ENCODE peak calls at places on chromosome 7, in nine cellular contexts. Y is spleen, G is A549, S is AG04450, B is heart left ventricle, P is BJ, R is neural crest cell, Z is K562, X is HepG2. I is an unnamed sample.
A peak's percentile ranks its signal among the peaks of the same experiment; 100 is the strongest.

GRCh38 chr7:8724080-8724718 is 290.8 kb downstream of the NXPH1 start:
- DNase-seq in Y (no peak), G (peak; percentile 14), S (no peak), B (no peak), P (no peak), R (peak; percentile 58), Z (peak; percentile 74), X (peak; percentile 37), I (peak; percentile 74)

GRCh38 chr7:522071-522937 is 2.7 kb upstream of the PDGFA start:
- DNase-seq in Y (no peak), G (no peak), S (no peak), B (peak; percentile 83), P (no peak), R (no peak), Z (peak; percentile 87), X (no peak), I (peak; percentile 72)

GRCh38 chr7:134298902-134299683 is 17.6 kb downstream of the SLC35B4 start:
- DNase-seq in Y (no peak), G (no peak), S (peak; percentile 74), B (peak; percentile 22), P (no peak), R (no peak), Z (no peak), X (no peak), I (no peak)

GRCh38 chr7:155213385-155213784 is 84.3 kb upstream of the INSIG1 start:
- DNase-seq in Y (peak; percentile 71), G (peak; percentile 21), S (no peak), B (no peak), P (no peak), R (no peak), Z (no peak), X (no peak), I (no peak)

GRCh38 chr7:55504093-55504859 is 68.0 kb downstream of the VOPP1 start:
- DNase-seq in Y (no peak), G (no peak), S (no peak), B (no peak), P (no peak), R (no peak), Z (no peak), X (no peak), I (peak; percentile 29)

GRCh38 chr7:29091121-29091601 is 55.2 kb downstream of the CPVL start:
- DNase-seq in Y (no peak), G (no peak), S (no peak), B (peak; percentile 37), P (no peak), R (peak; percentile 35), Z (no peak), X (no peak), I (no peak)

GRCh38 chr7:151327659-151328058 is 14.0 kb upstream of the NUB1 start:
- DNase-seq in Y (no peak), G (no peak), S (peak; percentile 39), B (no peak), P (no peak), R (no peak), Z (no peak), X (no peak), I (no peak)

GRCh38 chr7:134755422-134756022 is 23.9 kb upstream of the CALD1 start:
- DNase-seq in Y (no peak), G (peak; percentile 14), S (no peak), B (no peak), P (no peak), R (peak; percentile 29), Z (peak; percentile 24), X (no peak), I (peak; percentile 36)

GRCh38 chr7:12731214-12731656 is 43.8 kb downstream of the ARL4A start:
- DNase-seq in Y (no peak), G (peak; percentile 64), S (no peak), B (no peak), P (no peak), R (no peak), Z (peak; percentile 87), X (no peak), I (peak; percentile 30)
- TF ChIP-seq CTCF in Y (no peak), G (no peak), S (no peak), B (no peak), P (peak; percentile 22), R (no peak), Z (peak; percentile 42), X (peak; percentile 14), I (peak; percentile 15)

DNA sequence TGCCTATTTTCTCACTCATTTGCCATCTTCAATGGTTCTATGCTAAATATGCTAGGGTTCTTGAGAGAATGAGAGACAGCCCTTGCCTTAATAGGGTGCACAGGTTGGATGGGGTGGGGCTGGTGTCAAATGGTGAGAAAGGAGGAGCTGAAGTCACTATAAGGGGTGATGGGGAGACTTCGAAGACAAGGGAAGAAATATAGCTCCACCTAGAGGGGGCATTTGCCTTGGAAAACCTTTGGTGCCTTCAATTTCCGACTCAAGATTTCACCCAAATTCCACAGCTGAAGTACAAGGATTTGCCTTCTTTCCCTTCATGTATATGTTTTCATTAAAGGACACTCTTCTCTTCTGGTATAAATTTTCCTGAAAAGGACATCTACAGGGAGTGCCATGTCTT is 5.6 kb downstream of the PTN start:
- DNase-seq in Y (no peak), G (no peak), S (no peak), B (no peak), P (no peak), R (no peak), Z (peak; percentile 6), X (no peak), I (no peak)
- TF ChIP-seq CTCF in Y (no peak), G (no peak), S (peak; percentile 18), B (no peak), P (peak; percentile 19), R (no peak), Z (no peak), X (no peak), I (no peak)

GRCh38 chr7:32942783-32943653 is 14.2 kb upstream of the FKBP9 start:
- DNase-seq in Y (peak; percentile 96), G (peak; percentile 81), S (no peak), B (peak; percentile 87), P (peak; percentile 16), R (peak; percentile 68), Z (peak; percentile 87), X (peak; percentile 59), I (peak; percentile 94)
- TF ChIP-seq CTCF in Y (no peak), G (peak; percentile 74), S (peak; percentile 47), B (peak; percentile 74), P (peak; percentile 34), R (peak; percentile 60), Z (peak; percentile 63), X (peak; percentile 69), I (peak; percentile 68)

GRCh38 chr7:143008007-143008901 is 18.7 kb downstream of the OR9A2 start:
- DNase-seq in Y (peak; percentile 95), G (peak; percentile 63), S (peak; percentile 6), B (peak; percentile 80), P (no peak), R (peak; percentile 89), Z (peak; percentile 89), X (peak; percentile 41), I (peak; percentile 85)
- TF ChIP-seq CTCF in Y (peak; percentile 90), G (peak; percentile 93), S (peak; percentile 94), B (peak; percentile 92), P (peak; percentile 96), R (peak; percentile 96), Z (peak; percentile 98), X (peak; percentile 93), I (peak; percentile 93)

DNA sequence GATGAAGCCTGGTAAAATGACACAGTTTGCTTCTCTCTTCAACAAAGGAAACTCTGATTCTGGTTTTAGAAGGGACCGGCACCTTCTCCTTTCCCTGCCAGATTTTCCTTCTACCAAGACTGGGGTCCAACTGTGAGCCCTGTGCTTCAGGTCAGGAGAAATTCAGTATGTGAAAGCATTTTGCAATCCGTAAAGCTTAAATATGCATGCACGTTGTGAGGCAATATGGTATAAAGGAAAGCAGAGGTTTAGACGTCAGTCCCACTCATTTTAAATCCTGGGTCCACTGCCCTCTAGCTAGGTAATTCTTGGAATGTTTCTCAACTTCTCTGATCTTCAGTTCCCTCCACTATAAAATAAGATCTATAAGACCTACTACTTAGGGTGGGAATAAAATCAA is 359.0 kb upstream of the NPSR1 start:
- DNase-seq in Y (no peak), G (no peak), S (no peak), B (no peak), P (no peak), R (no peak), Z (no peak), X (no peak), I (no peak)
- TF ChIP-seq CTCF in Y (no peak), G (no peak), S (no peak), B (no peak), P (no peak), R (no peak), Z (no peak), X (no peak), I (no peak)

GRCh38 chr7:42694894-42695553 is 216.8 kb downstream of the C7orf25 start:
- DNase-seq in Y (no peak), G (no peak), S (no peak), B (no peak), P (no peak), R (no peak), Z (no peak), X (no peak), I (no peak)

GRCh38 chr7:42699415-42700178 is 212.3 kb downstream of the C7orf25 start:
- DNase-seq in Y (no peak), G (no peak), S (no peak), B (no peak), P (no peak), R (no peak), Z (no peak), X (no peak), I (no peak)

GRCh38 chr7:42704710-42705109 is 207.2 kb downstream of the C7orf25 start:
- DNase-seq in Y (no peak), G (no peak), S (no peak), B (no peak), P (no peak), R (no peak), Z (no peak), X (no peak), I (no peak)

GRCh38 chr7:42702647-42703046 is 209.2 kb downstream of the C7orf25 start:
- DNase-seq in Y (no peak), G (no peak), S (no peak), B (no peak), P (no peak), R (no peak), Z (no peak), X (no peak), I (no peak)

GRCh38 chr7:42700376-42701327 is 211.2 kb downstream of the C7orf25 start:
- DNase-seq in Y (no peak), G (no peak), S (no peak), B (no peak), P (no peak), R (no peak), Z (no peak), X (no peak), I (no peak)
- TF ChIP-seq CTCF in Y (no peak), G (no peak), S (peak; percentile 18), B (no peak), P (peak; percentile 13), R (no peak), Z (no peak), X (no peak), I (no peak)

GRCh38 chr7:128217972-128218652 is 23.0 kb upstream of the LEP start:
- DNase-seq in Y (no peak), G (peak; percentile 36), S (no peak), B (no peak), P (no peak), R (no peak), Z (no peak), X (peak; percentile 9), I (no peak)
- TF ChIP-seq CTCF in Y (no peak), G (no peak), S (peak; percentile 19), B (no peak), P (no peak), R (peak; percentile 37), Z (peak; percentile 45), X (peak; percentile 17), I (no peak)